ENCODE peak calls at places on chromosome 3, in five cellular contexts. Y is IMR-90; M is AML-193; F is stimulated activated CD8-positive, alpha-beta memory T cell treated with anti-CD3 and anti-CD28 coated beads, Interleukin-15, amount 100 ng/mL, for 24 hours; J is Calu3. G is an unnamed sample.

GRCh38 chr3:190811775-190812480 is 50.6 kb downstream of the GMNC start:
- DNase-seq in J (peak), F (no peak), Y (peak), M (peak), G (peak)

GRCh38 chr3:112303811-112304325 is 9.9 kb upstream of the SLC9C1 start:
- DNase-seq in Y (peak), J (no peak), F (no peak), M (no peak), G (peak)

GRCh38 chr3:58999134-58999778 is 50.6 kb downstream of the CFAP20DC start:
- DNase-seq in F (no peak), Y (peak), M (no peak), J (no peak), G (no peak)

GRCh38 chr3:66567066-66567465 is 66.2 kb upstream of the LRIG1 start:
- DNase-seq in J (no peak), M (no peak), Y (peak), F (no peak), G (no peak)

GRCh38 chr3:66035763-66036477 is 2.8 kb downstream of the MAGI1 start:
- DNase-seq in J (peak), M (no peak), F (no peak), Y (no peak), G (peak)

GRCh38 chr3:37100411-37100810 is 74.0 kb downstream of the LRRFIP2 start:
- DNase-seq in F (no peak), J (no peak), M (no peak), Y (no peak), G (no peak)

GRCh38 chr3:32138545-32139104 is 32.2 kb downstream of the GPD1L start:
- DNase-seq in J (no peak), F (no peak), M (no peak), Y (peak), G (no peak)

GRCh38 chr3:172031957-172032356 is 7.4 kb upstream of the FNDC3B start:
- DNase-seq in F (no peak), Y (no peak), J (no peak), M (no peak), G (no peak)

GRCh38 chr3:157088506-157089454 is 71.2 kb downstream of the CCNL1 start:
- DNase-seq in J (peak), F (peak), M (no peak), Y (peak), G (peak)

GRCh38 chr3:123292321-123293310 is 90.9 kb downstream of the SEC22A start:
- DNase-seq in F (no peak), J (no peak), Y (no peak), M (no peak), G (no peak)

GRCh38 chr3:178405456-178405970 is 130.7 kb upstream of the KCNMB2 start:
- DNase-seq in M (no peak), F (no peak), Y (no peak), J (no peak), G (no peak)

GRCh38 chr3:143998266-143998665 is 26.6 kb downstream of the DIPK2A start:
- DNase-seq in M (peak), F (no peak), Y (peak), J (no peak), G (no peak)

GRCh38 chr3:81799403-81799802 is 38.0 kb upstream of the GBE1 start:
- DNase-seq in F (no peak), M (no peak), J (no peak), Y (no peak), G (no peak)

GRCh38 chr3:181457190-181457589 is 254.5 kb upstream of the SOX2 start:
- DNase-seq in Y (no peak), J (no peak), M (no peak), F (no peak), G (no peak)